ENCODE peak calls at places on chromosomes 2 and 18, in ten cellular contexts. T is neural progenitor cell, H is fibroblast of lung, B is endothelial cell of umbilical vein, F is GM23338, S is hepatocyte, J is SK-N-MC, R is A673, L is HCT116, D is PC-9. W is an unnamed sample.

GRCh38 chr2:8661235-8661634 is 20.6 kb upstream of the ID2 start:
- DNase-seq in D (no peak), S (no peak), T (no peak), H (no peak), J (no peak), L (no peak), F (no peak), R (no peak), B (no peak), W (no peak)

GRCh38 chr2:128540670-128541069 is 222.0 kb upstream of the HS6ST1 start:
- DNase-seq in T (no peak), H (no peak), D (no peak), J (no peak), S (no peak), L (no peak), R (no peak), F (no peak), B (no peak), W (no peak)

GRCh38 chr2:234211797-234212196 is 161.3 kb downstream of the SPP2 start:
- DNase-seq in H (peak; percentile 28), T (no peak), S (no peak), R (no peak), J (no peak), D (no peak), F (no peak), B (peak; percentile 11), L (no peak), W (no peak)

GRCh38 chr2:10120938-10121574 is 1.5 kb upstream of the RRM2 start:
- DNase-seq in S (peak; percentile 46), J (no peak), F (no peak), R (peak; percentile 76), L (no peak), D (peak; percentile 13), B (no peak), T (no peak), H (peak; percentile 32), W (peak; percentile 45)

GRCh38 chr2:102106133-102106556 is 36.4 kb upstream of the IL1R1 start:
- DNase-seq in H (peak; percentile 95), J (no peak), S (no peak), T (no peak), F (no peak), B (no peak), R (no peak), D (no peak), L (no peak), W (peak; percentile 71)

GRCh38 chr18:48376406-48376805 is 32.8 kb downstream of the ZBTB7C start:
- DNase-seq in B (no peak), H (no peak), T (peak; percentile 71), R (no peak), F (peak; percentile 46), D (no peak), J (no peak), S (no peak), L (no peak), W (no peak)

GRCh38 chr18:6628189-6628588 is 101.3 kb upstream of the ARHGAP28 start:
- DNase-seq in J (no peak), S (no peak), H (no peak), T (no peak), R (no peak), D (no peak), B (no peak), L (no peak), F (no peak), W (no peak)

GRCh38 chr18:3852321-3852720 is 402.3 kb downstream of the TGIF1 start:
- DNase-seq in B (no peak), D (no peak), J (no peak), S (no peak), H (no peak), R (no peak), F (peak; percentile 63), T (no peak), L (no peak), W (peak; percentile 14)

GRCh38 chr2:54274781-54275242 is 18.8 kb upstream of the TSPYL6 start:
- DNase-seq in T (no peak), D (no peak), B (no peak), H (peak; percentile 87), S (no peak), R (peak; percentile 41), F (no peak), J (peak; percentile 79), L (no peak), W (peak; percentile 81)

GRCh38 chr2:144099340-144099739 is 420.6 kb downstream of the ZEB2 start:
- DNase-seq in J (no peak), R (no peak), B (peak; percentile 88), H (no peak), S (no peak), F (no peak), L (no peak), D (no peak), T (no peak), W (no peak)

GRCh38 chr2:207459990-207460757 is 69.6 kb upstream of the CREB1 start:
- DNase-seq in L (no peak), F (no peak), J (no peak), B (no peak), T (no peak), D (no peak), R (no peak), S (no peak), H (no peak), W (no peak)

GRCh38 chr2:73920577-73921545 is 5.8 kb upstream of the DGUOK start:
- DNase-seq in H (peak; percentile 25), F (peak; percentile 93), S (peak; percentile 55), D (peak; percentile 3), J (no peak), L (peak; percentile 32), T (peak; percentile 84), R (peak; percentile 50), B (peak; percentile 16), W (peak; percentile 45)

GRCh38 chr2:118032169-118033013 is 18.5 kb upstream of the CCDC93 start:
- DNase-seq in D (peak; percentile 25), L (no peak), F (peak; percentile 73), H (peak; percentile 39), J (no peak), B (peak; percentile 36), S (peak; percentile 69), T (peak; percentile 62), R (peak; percentile 51), W (peak; percentile 69)

GRCh38 chr2:11292464-11293255 is 51.8 kb downstream of the ROCK2 start:
- DNase-seq in B (peak; percentile 93), F (peak; percentile 54), D (no peak), S (no peak), L (no peak), R (peak; percentile 84), J (peak; percentile 74), H (peak; percentile 24), T (peak; percentile 10), W (peak; percentile 24)

GRCh38 chr18:50711401-50711800 is 108.4 kb downstream of the MRO start:
- DNase-seq in D (no peak), L (no peak), F (no peak), J (no peak), H (no peak), B (no peak), R (no peak), S (no peak), T (no peak), W (no peak)

GRCh38 chr2:240959214-240959940 is 39.0 kb upstream of the SNED1 start:
- DNase-seq in D (no peak), S (no peak), F (no peak), R (no peak), B (no peak), L (no peak), T (no peak), H (no peak), J (no peak), W (no peak)
- TF ChIP-seq EZH2 in D (no peak), S (no peak), F (no peak), R (no peak), B (no peak), L (no peak), T (no peak), H (no peak), J (no peak), W (no peak)

DNA sequence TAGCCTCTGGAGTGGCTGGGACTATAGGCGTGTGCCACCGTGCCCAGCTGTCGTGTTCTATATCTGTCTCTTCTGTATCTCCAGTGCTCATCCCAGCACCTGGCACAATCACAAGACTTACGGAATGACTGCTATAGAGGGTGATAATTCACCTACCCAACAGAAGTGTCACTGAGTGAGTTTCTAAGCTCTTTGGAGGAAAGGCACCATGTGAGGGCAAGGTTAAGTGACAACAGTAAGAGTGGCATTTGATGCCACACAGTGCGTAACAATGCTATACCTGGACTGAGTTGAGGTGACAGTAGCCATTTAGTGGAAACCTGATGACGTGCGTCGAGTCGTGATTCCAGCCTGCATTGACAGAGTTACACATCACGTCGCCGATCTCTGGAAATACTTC is 89.0 kb downstream of the KCTD1 start:
- DNase-seq in T (no peak), F (no peak), J (no peak), R (no peak), L (no peak), H (no peak), S (no peak), B (no peak), D (no peak), W (no peak)
- H3K27ac ChIP-seq in T (no peak overlapping the region), F (no peak overlapping the region), J (no peak overlapping the region), R (no peak overlapping the region), L (no peak overlapping the region), H (no peak overlapping the region), S (no peak overlapping the region), B (no peak overlapping the region), D (no peak overlapping the region), W (peak overlapping the region; percentile 13)

GRCh38 chr18:2304378-2305175 is 266.7 kb downstream of the METTL4 start:
- DNase-seq in B (peak; percentile 82), J (no peak), T (no peak), D (peak; percentile 29), S (no peak), L (no peak), F (no peak), H (no peak), R (no peak), W (peak; percentile 6)
- H3K36me3 ChIP-seq in B (no peaks in the 10 kb centered on the region), J (no peaks in the 10 kb centered on the region), T (no peaks in the 10 kb centered on the region), D (no peaks in the 10 kb centered on the region), S (no peaks in the 10 kb centered on the region), L (no peaks in the 10 kb centered on the region), F (no peaks in the 10 kb centered on the region), H (no peaks in the 10 kb centered on the region), R (no peaks in the 10 kb centered on the region), W (no peaks in the 10 kb centered on the region)

GRCh38 chr2:199850718-199851498 is at the start of gene FTCDNL1:
- DNase-seq in B (peak; percentile 50), T (peak; percentile 81), L (peak; percentile 35), D (peak; percentile 70), J (no peak), H (peak; percentile 44), F (peak; percentile 70), R (peak; percentile 65), S (peak; percentile 81), W (peak; percentile 77)
- TF ChIP-seq EZH2 in B (no peak), T (no peak), L (no peak), D (no peak), J (no peak), H (no peak), F (no peak), R (no peak), S (no peak), W (no peak)

W was measured in GM23248.